ENCODE peak calls at places on chromosomes 2 and 18, in nine cellular contexts. One of them, this sample, is unnamed.

GRCh38 chr18:7950380-7951143 is 383.4 kb downstream of the PTPRM start:
- DNase-seq in spleen: no peak
- DNase-seq in K562: peak; percentile 12
- DNase-seq in transverse colon: no peak
- DNase-seq in HepG2: peak; percentile 20
- DNase-seq in HL-60: no peak
- DNase-seq in GM12878: no peak
- DNase-seq in HCT116: peak; percentile 87
- DNase-seq in GM23338: no peak
- DNase-seq in this sample: no peak

GRCh38 chr18:32373995-32374394 is 96.7 kb downstream of the GAREM1 start:
- DNase-seq in spleen: no peak
- DNase-seq in K562: no peak
- DNase-seq in transverse colon: peak; percentile 61
- DNase-seq in HepG2: no peak
- DNase-seq in HL-60: no peak
- DNase-seq in GM12878: no peak
- DNase-seq in HCT116: peak; percentile 53
- DNase-seq in GM23338: no peak
- DNase-seq in this sample: no peak

GRCh38 chr18:75727479-75727878 is 300.0 kb upstream of the SMIM21 start:
- DNase-seq in spleen: no peak
- DNase-seq in K562: peak; percentile 26
- DNase-seq in transverse colon: peak; percentile 14
- DNase-seq in HepG2: peak; percentile 2
- DNase-seq in HL-60: peak; percentile 3
- DNase-seq in GM12878: no peak
- DNase-seq in HCT116: peak; percentile 21
- DNase-seq in GM23338: peak; percentile 86
- DNase-seq in this sample: no peak

GRCh38 chr18:3207565-3207964 is 12.2 kb downstream of the MYOM1 start:
- DNase-seq in spleen: no peak
- DNase-seq in K562: no peak
- DNase-seq in transverse colon: no peak
- DNase-seq in HepG2: peak; percentile 37
- DNase-seq in HL-60: no peak
- DNase-seq in GM12878: no peak
- DNase-seq in HCT116: peak; percentile 22
- DNase-seq in GM23338: no peak
- DNase-seq in this sample: peak; percentile 55

GRCh38 chr2:113162869-113163268 is 10.9 kb upstream of the PSD4 start:
- DNase-seq in spleen: no peak
- DNase-seq in K562: no peak
- DNase-seq in transverse colon: no peak
- DNase-seq in HepG2: no peak
- DNase-seq in HL-60: no peak
- DNase-seq in GM12878: no peak
- DNase-seq in HCT116: no peak
- DNase-seq in GM23338: no peak
- DNase-seq in this sample: no peak

GRCh38 chr2:223943561-223944008 is 1.6 kb downstream of the WDFY1 start:
- DNase-seq in spleen: no peak
- DNase-seq in K562: no peak
- DNase-seq in transverse colon: peak; percentile 79
- DNase-seq in HepG2: peak; percentile 45
- DNase-seq in HL-60: no peak
- DNase-seq in GM12878: no peak
- DNase-seq in HCT116: no peak
- DNase-seq in GM23338: no peak
- DNase-seq in this sample: no peak

GRCh38 chr2:216345846-216346245 is 26.4 kb downstream of the MARCHF4 start:
- DNase-seq in spleen: no peak
- DNase-seq in K562: no peak
- DNase-seq in transverse colon: no peak
- DNase-seq in HepG2: no peak
- DNase-seq in HL-60: no peak
- DNase-seq in GM12878: no peak
- DNase-seq in HCT116: no peak
- DNase-seq in GM23338: no peak
- DNase-seq in this sample: peak; percentile 87

GRCh38 chr2:201298462-201298861 is 38.1 kb downstream of the CASP8 start:
- DNase-seq in spleen: no peak
- DNase-seq in K562: no peak
- DNase-seq in transverse colon: no peak
- DNase-seq in HepG2: no peak
- DNase-seq in HL-60: no peak
- DNase-seq in GM12878: no peak
- DNase-seq in HCT116: no peak
- DNase-seq in GM23338: no peak
- DNase-seq in this sample: no peak

GRCh38 chr2:2742745-2743144 is 411.7 kb upstream of the MYT1L start:
- DNase-seq in spleen: no peak
- DNase-seq in K562: no peak
- DNase-seq in transverse colon: no peak
- DNase-seq in HepG2: no peak
- DNase-seq in HL-60: no peak
- DNase-seq in GM12878: no peak
- DNase-seq in HCT116: no peak
- DNase-seq in GM23338: no peak
- DNase-seq in this sample: no peak

GRCh38 chr2:199692489-199692888 is 158.5 kb downstream of the FTCDNL1 start:
- DNase-seq in spleen: no peak
- DNase-seq in K562: no peak
- DNase-seq in transverse colon: peak; percentile 52
- DNase-seq in HepG2: peak; percentile 30
- DNase-seq in HL-60: no peak
- DNase-seq in GM12878: no peak
- DNase-seq in HCT116: no peak
- DNase-seq in GM23338: no peak
- DNase-seq in this sample: no peak

GRCh38 chr2:33215299-33215698 is 261.1 kb upstream of the RASGRP3 start:
- DNase-seq in spleen: no peak
- DNase-seq in K562: no peak
- DNase-seq in transverse colon: no peak
- DNase-seq in HepG2: no peak
- DNase-seq in HL-60: no peak
- DNase-seq in GM12878: no peak
- DNase-seq in HCT116: no peak
- DNase-seq in GM23338: peak; percentile 13
- DNase-seq in this sample: peak; percentile 21

GRCh38 chr2:120436885-120437603 is 91.1 kb downstream of the INHBB start:
- DNase-seq in spleen: peak; percentile 29
- DNase-seq in K562: peak; percentile 66
- DNase-seq in transverse colon: no peak
- DNase-seq in HepG2: peak; percentile 80
- DNase-seq in HL-60: no peak
- DNase-seq in GM12878: no peak
- DNase-seq in HCT116: peak; percentile 50
- DNase-seq in GM23338: peak; percentile 92
- DNase-seq in this sample: no peak

GRCh38 chr18:3526421-3527354 is 76.7 kb downstream of the TGIF1 start:
- DNase-seq in spleen: no peak
- DNase-seq in K562: peak; percentile 68
- DNase-seq in transverse colon: no peak
- DNase-seq in HepG2: peak; percentile 77
- DNase-seq in HL-60: no peak
- DNase-seq in GM12878: peak; percentile 35
- DNase-seq in HCT116: no peak
- DNase-seq in GM23338: peak; percentile 79
- DNase-seq in this sample: no peak

GRCh38 chr2:73983322-73984202 is 1.1 kb upstream of the TET3 start:
- DNase-seq in spleen: peak; percentile 84
- DNase-seq in K562: no peak
- DNase-seq in transverse colon: peak; percentile 95
- DNase-seq in HepG2: peak; percentile 63
- DNase-seq in HL-60: no peak
- DNase-seq in GM12878: no peak
- DNase-seq in HCT116: peak; percentile 88
- DNase-seq in GM23338: peak; percentile 77
- DNase-seq in this sample: no peak
- TF ChIP-seq POLR2AphosphoS5 in spleen: no peak
- TF ChIP-seq POLR2AphosphoS5 in K562: no peak
- TF ChIP-seq POLR2AphosphoS5 in transverse colon: peak; percentile 89
- TF ChIP-seq POLR2AphosphoS5 in HepG2: no peak
- TF ChIP-seq POLR2AphosphoS5 in HL-60: no peak
- TF ChIP-seq POLR2AphosphoS5 in GM12878: no peak
- TF ChIP-seq POLR2AphosphoS5 in HCT116: peak; percentile 83
- TF ChIP-seq POLR2AphosphoS5 in GM23338: no peak
- TF ChIP-seq POLR2AphosphoS5 in this sample: no peak

DNA sequence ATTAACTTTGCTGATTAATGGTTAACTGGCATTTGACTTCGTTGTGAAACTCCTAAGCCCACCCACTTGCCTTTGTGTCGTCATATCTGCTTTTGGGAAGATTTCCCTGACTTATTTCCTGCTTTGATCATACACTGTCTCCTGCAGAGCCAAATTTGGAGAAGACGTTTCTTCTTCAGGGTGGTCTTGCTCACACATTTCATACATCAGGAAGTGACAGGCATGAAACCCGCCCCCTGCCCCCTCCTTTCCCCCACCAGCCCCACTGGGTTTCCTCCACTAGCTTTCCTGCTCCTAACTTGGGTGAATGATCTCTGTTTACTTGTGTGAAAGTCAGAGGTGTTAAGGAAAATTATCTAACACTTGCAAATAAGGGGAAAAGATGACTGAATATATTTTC is 300.1 kb downstream of the TSN start:
- DNase-seq in spleen: no peak
- DNase-seq in K562: no peak
- DNase-seq in transverse colon: no peak
- DNase-seq in HepG2: no peak
- DNase-seq in HL-60: no peak
- DNase-seq in GM12878: no peak
- DNase-seq in HCT116: no peak
- DNase-seq in GM23338: no peak
- DNase-seq in this sample: no peak
- TF ChIP-seq CTCF in spleen: no peak
- TF ChIP-seq CTCF in K562: no peak
- TF ChIP-seq CTCF in transverse colon: no peak
- TF ChIP-seq CTCF in HepG2: no peak
- TF ChIP-seq CTCF in HL-60: no peak
- TF ChIP-seq CTCF in GM12878: no peak
- TF ChIP-seq CTCF in HCT116: no peak
- TF ChIP-seq CTCF in GM23338: no peak
- TF ChIP-seq CTCF in this sample: no peak

GRCh38 chr2:147479363-147479762 is 365.5 kb upstream of the ACVR2A start:
- DNase-seq in spleen: no peak
- DNase-seq in K562: no peak
- DNase-seq in transverse colon: no peak
- DNase-seq in HepG2: no peak
- DNase-seq in HL-60: no peak
- DNase-seq in GM12878: no peak
- DNase-seq in HCT116: no peak
- DNase-seq in GM23338: no peak
- DNase-seq in this sample: no peak

GRCh38 chr2:147483911-147484310 is 360.9 kb upstream of the ACVR2A start:
- DNase-seq in spleen: no peak
- DNase-seq in K562: no peak
- DNase-seq in transverse colon: no peak
- DNase-seq in HepG2: no peak
- DNase-seq in HL-60: no peak
- DNase-seq in GM12878: no peak
- DNase-seq in HCT116: no peak
- DNase-seq in GM23338: no peak
- DNase-seq in this sample: no peak

GRCh38 chr2:147482590-147483292 is 362.1 kb upstream of the ACVR2A start:
- DNase-seq in spleen: no peak
- DNase-seq in K562: no peak
- DNase-seq in transverse colon: no peak
- DNase-seq in HepG2: no peak
- DNase-seq in HL-60: no peak
- DNase-seq in GM12878: no peak
- DNase-seq in HCT116: no peak
- DNase-seq in GM23338: no peak
- DNase-seq in this sample: no peak

GRCh38 chr2:147483293-147483669 is 361.5 kb upstream of the ACVR2A start:
- DNase-seq in spleen: no peak
- DNase-seq in K562: no peak
- DNase-seq in transverse colon: no peak
- DNase-seq in HepG2: no peak
- DNase-seq in HL-60: no peak
- DNase-seq in GM12878: no peak
- DNase-seq in HCT116: no peak
- DNase-seq in GM23338: no peak
- DNase-seq in this sample: no peak

DNA sequence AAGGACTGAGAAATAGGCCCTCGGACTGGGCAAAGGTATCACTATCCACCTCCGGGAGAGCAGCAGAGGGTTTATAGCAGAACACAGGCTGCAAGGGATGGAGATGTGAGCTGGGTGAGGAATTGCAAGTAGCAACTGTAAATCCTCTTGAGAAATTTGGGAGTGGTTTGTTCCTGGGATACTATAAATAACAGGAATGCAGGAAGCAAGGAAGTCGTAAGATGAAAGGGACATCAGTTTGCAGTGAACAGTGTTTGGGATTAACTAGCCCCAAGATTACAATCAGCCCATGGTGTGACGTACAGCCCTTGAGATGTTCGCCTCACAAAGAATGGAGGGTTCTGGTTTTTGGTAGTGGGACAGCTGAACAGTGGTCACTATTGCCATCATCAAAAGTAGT is 362.7 kb upstream of the ACVR2A start:
- DNase-seq in spleen: no peak
- DNase-seq in K562: no peak
- DNase-seq in transverse colon: no peak
- DNase-seq in HepG2: no peak
- DNase-seq in HL-60: no peak
- DNase-seq in GM12878: no peak
- DNase-seq in HCT116: no peak
- DNase-seq in GM23338: no peak
- DNase-seq in this sample: no peak
- TF ChIP-seq POLR2AphosphoS5 in spleen: no peak
- TF ChIP-seq POLR2AphosphoS5 in K562: no peak
- TF ChIP-seq POLR2AphosphoS5 in transverse colon: no peak
- TF ChIP-seq POLR2AphosphoS5 in HepG2: no peak
- TF ChIP-seq POLR2AphosphoS5 in HL-60: no peak
- TF ChIP-seq POLR2AphosphoS5 in GM12878: no peak
- TF ChIP-seq POLR2AphosphoS5 in HCT116: no peak
- TF ChIP-seq POLR2AphosphoS5 in GM23338: no peak
- TF ChIP-seq POLR2AphosphoS5 in this sample: no peak

DNA sequence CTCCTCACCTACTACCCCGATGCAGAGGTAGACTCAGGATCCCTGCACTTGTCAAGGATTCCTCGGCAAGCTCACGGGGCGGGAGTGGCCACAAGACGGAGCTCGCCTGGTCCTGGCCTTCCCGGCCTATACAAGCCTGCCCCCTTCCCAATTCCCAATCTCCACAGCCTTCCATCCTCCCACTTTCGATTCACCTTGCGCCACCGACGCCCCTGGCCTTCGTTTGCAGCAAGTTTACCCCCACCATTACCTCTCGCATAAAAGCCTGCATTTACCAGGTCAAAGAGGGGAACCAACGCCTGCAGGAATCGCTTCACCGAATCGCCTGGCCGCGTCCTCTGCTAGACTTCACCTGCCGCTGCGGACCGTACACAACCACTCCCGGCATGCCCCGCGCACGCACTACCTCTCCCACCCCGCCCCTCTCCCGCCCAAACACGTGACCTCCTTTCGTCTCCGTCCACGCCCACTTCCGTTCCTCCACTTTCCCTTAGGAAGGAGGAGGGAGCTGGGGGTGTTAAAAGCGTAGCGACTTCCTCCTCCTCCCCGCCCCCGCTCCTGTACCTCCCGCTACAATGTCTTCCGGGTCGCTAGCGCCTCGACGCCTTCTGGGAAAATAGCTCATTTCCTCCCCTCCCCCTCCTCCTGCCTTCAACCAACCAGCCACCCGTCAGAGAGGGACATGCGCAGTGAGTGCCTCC is at the start of gene ORC4:
- DNase-seq in spleen: peak; percentile 99
- DNase-seq in K562: peak; percentile 91
- DNase-seq in transverse colon: peak; percentile 99
- DNase-seq in HepG2: peak; percentile 100
- DNase-seq in HL-60: peak; percentile 95
- DNase-seq in GM12878: peak; percentile 99
- DNase-seq in HCT116: peak; percentile 98
- DNase-seq in GM23338: peak; percentile 100
- DNase-seq in this sample: peak; percentile 99
- TF ChIP-seq CTCF in spleen: no peak
- TF ChIP-seq CTCF in K562: peak; percentile 67
- TF ChIP-seq CTCF in transverse colon: peak; percentile 56
- TF ChIP-seq CTCF in HepG2: peak; percentile 89
- TF ChIP-seq CTCF in HL-60: no peak
- TF ChIP-seq CTCF in GM12878: peak; percentile 26
- TF ChIP-seq CTCF in HCT116: peak; percentile 48
- TF ChIP-seq CTCF in GM23338: peak; percentile 67
- TF ChIP-seq CTCF in this sample: peak; percentile 37

This sample was measured in esophagus muscularis mucosa.